ENCODE peak calls at places on chromosome 20, in five cellular contexts. I is ovary, J is GM13977, Q is DND-41, A is GM13976. E is an unnamed sample.

GRCh38 chr20:6079011-6079410 is 25.2 kb upstream of the LRRN4 start:
- DNase-seq in I (no peak), J (no peak), Q (no peak), A (no peak), E (no peak)

GRCh38 chr20:4937422-4938319 is 63.6 kb downstream of the SLC23A2 start:
- DNase-seq in I (no peak), J (no peak), Q (no peak), A (no peak), E (no peak)

GRCh38 chr20:46970937-46971630 is 76.4 kb downstream of the EYA2 start:
- DNase-seq in I (no peak), J (peak; percentile 35), Q (no peak), A (no peak), E (peak; percentile 5)

GRCh38 chr20:51420111-51420510 is 122.4 kb downstream of the NFATC2 start:
- DNase-seq in I (no peak), J (no peak), Q (no peak), A (no peak), E (no peak)

GRCh38 chr20:16069416-16070010 is 503.7 kb downstream of the KIF16B start:
- DNase-seq in I (no peak), J (no peak), Q (no peak), A (peak; percentile 22), E (no peak)

GRCh38 chr20:34401741-34402455 is 38.8 kb downstream of the ITCH start:
- DNase-seq in I (no peak), J (no peak), Q (no peak), A (no peak), E (peak; percentile 51)

GRCh38 chr20:33668087-33668790 is 1.5 kb downstream of the ACTL10 start:
- DNase-seq in I (no peak), J (peak; percentile 92), Q (peak; percentile 37), A (peak; percentile 87), E (peak; percentile 82)

GRCh38 chr20:23966927-23967615 is 21.5 kb downstream of the GGTLC1 start:
- DNase-seq in I (no peak), J (no peak), Q (no peak), A (no peak), E (no peak)

GRCh38 chr20:10551732-10552724 is 116.9 kb downstream of the SLX4IP start:
- DNase-seq in I (no peak), J (peak; percentile 27), Q (peak; percentile 25), A (peak; percentile 52), E (peak; percentile 56)

GRCh38 chr20:55057779-55058415 is 582.5 kb downstream of the DOK5 start:
- DNase-seq in I (no peak), J (no peak), Q (no peak), A (no peak), E (no peak)

GRCh38 chr20:12171927-12172581 is 254.4 kb downstream of the BTBD3 start:
- DNase-seq in I (no peak), J (no peak), Q (no peak), A (no peak), E (no peak)

GRCh38 chr20:51345601-51346101 is 196.9 kb downstream of the NFATC2 start:
- DNase-seq in I (peak; percentile 37), J (no peak), Q (no peak), A (no peak), E (no peak)

GRCh38 chr20:53926428-53927028 is 143.9 kb downstream of the BCAS1 start:
- DNase-seq in I (no peak), J (peak; percentile 44), Q (no peak), A (peak; percentile 58), E (peak; percentile 49)

GRCh38 chr20:48944663-48945297 is 23.3 kb downstream of the ARFGEF2 start:
- DNase-seq in I (no peak), J (no peak), Q (no peak), A (no peak), E (no peak)

GRCh38 chr20:8489094-8489883 is 357.2 kb downstream of the PLCB1 start:
- DNase-seq in I (no peak), J (no peak), Q (no peak), A (no peak), E (no peak)

GRCh38 chr20:53126185-53126584 is 154.0 kb downstream of the TSHZ2 start:
- DNase-seq in I (no peak), J (no peak), Q (no peak), A (no peak), E (no peak)

GRCh38 chr20:48184229-48184628 is 398.9 kb upstream of the SULF2 start:
- DNase-seq in I (no peak), J (no peak), Q (no peak), A (no peak), E (no peak)

GRCh38 chr20:55264825-55265224 is 740.5 kb downstream of the CBLN4 start:
- DNase-seq in I (no peak), J (no peak), Q (no peak), A (no peak), E (no peak)

GRCh38 chr20:34715384-34715783 is 11.2 kb downstream of the TP53INP2 start:
- DNase-seq in I (no peak), J (no peak), Q (no peak), A (no peak), E (no peak)

GRCh38 chr20:381581-382290 is 1.2 kb downstream of the TRIB3 start:
- DNase-seq in I (peak; percentile 66), J (peak; percentile 91), Q (peak; percentile 94), A (peak; percentile 93), E (peak; percentile 89)

GRCh38 chr20:38270869-38271608 is 10.5 kb upstream of the KIAA1755 start:
- DNase-seq in I (peak; percentile 75), J (no peak), Q (no peak), A (no peak), E (no peak)
- TF ChIP-seq CTCF in I (no peak), J (no peak), Q (no peak), A (no peak), E (no peak)

GRCh38 chr20:58296328-58296837 is 13.1 kb upstream of the RAB22A start:
- DNase-seq in I (no peak), J (no peak), Q (no peak), A (no peak), E (no peak)
- TF ChIP-seq CTCF in I (no peak), J (no peak), Q (no peak), A (no peak), E (no peak)

GRCh38 chr20:22248052-22248667 is 336.2 kb downstream of the FOXA2 start:
- DNase-seq in I (no peak), J (no peak), Q (no peak), A (peak; percentile 18), E (peak; percentile 3)
- TF ChIP-seq CTCF in I (no peak), J (peak; percentile 60), Q (peak; percentile 77), A (peak; percentile 29), E (peak; percentile 32)

DNA sequence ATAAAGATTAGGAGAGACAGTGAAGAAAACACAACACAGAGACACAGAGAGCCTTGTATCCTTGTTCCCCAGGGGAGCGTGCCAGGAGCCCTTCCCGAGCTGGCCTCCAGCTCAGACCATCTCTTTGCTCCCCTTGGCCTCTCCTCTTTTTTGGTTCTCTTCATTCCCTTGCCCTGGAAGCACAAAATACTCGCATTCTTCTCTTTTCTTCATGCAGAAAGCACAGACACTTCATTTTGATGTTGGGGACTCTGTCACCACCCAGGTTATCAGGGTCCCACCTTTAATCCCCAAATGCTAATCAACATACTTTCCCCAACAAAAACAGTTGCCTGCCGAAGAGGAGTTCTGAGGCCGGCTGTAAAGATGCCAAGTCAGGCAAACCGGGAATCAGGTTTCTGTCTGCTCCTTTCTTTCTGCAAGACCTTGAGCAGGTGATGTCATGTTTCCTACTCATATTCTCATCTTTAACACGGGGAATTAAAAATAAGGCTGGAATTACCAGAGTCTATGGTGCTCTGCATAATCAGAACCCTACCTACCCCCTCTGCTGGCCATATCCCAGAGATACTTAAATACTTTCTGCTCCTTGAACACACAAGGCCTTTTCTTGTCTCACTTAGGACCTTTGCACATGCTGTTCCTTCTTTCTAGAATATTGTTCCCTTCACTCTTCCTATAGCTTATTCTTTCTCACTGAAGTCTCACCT is 21.7 kb downstream of the TGM6 start:
- DNase-seq in I (no peak), J (peak; percentile 45), Q (no peak), A (no peak), E (no peak)
- TF ChIP-seq CTCF in I (no peak), J (peak; percentile 38), Q (peak; percentile 57), A (no peak), E (no peak)

DNA sequence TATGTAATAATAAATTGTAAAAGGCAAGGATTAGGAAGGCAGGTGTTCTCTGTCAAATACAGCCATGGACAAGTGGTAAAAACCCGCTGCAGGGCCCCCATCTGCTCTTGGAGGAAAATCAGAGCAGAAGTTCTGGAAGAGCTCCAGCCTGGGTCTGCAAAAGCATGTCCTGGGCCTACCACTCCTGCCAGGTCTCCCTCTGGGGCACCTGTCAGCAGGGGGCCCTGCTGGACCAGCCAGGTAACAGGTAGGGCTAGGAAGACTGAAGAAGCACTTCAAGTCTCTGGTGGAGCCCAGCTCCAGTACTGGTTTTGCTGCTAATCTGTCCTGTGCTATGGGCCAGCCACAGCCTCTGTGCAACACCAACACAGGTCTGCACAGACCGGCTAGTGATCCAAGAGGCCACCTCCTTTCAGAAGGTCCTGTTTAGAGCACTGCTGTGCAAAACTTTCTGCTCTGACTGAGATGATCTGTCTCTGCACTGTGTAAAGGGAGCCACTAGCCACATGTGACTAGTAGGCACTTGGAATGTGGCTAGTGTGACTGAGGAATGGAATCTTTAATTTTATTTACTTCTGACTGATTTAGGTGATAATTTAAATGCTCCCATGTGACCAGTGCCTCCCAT is 30.2 kb downstream of the RRBP1 start:
- DNase-seq in I (peak; percentile 18), J (no peak), Q (no peak), A (peak; percentile 38), E (peak; percentile 16)
- TF ChIP-seq CTCF in I (no peak), J (peak; percentile 30), Q (no peak), A (peak; percentile 28), E (no peak)